ENCODE peak calls at places on chromosomes 16 and 17, in four cellular contexts. Q is CD4-positive, alpha-beta T cell; N is iPS DF 19.7; W is stromal cell of bone marrow. S is an unnamed sample.

GRCh38 chr16:87809150-87809902 is 43.5 kb upstream of the KLHDC4 start:
- DNase-seq in N (no peak), W (no peak), Q (no peak), S (no peak)

GRCh38 chr17:75706042-75706728 is 15.1 kb upstream of the ITGB4 start:
- DNase-seq in N (no peak), W (no peak), Q (no peak), S (no peak)

GRCh38 chr16:66315210-66315825 is 51.2 kb upstream of the CDH5 start:
- DNase-seq in N (peak; percentile 54), W (peak; percentile 57), Q (peak; percentile 43), S (peak; percentile 57)

GRCh38 chr17:35214631-35215273 is 20.6 kb upstream of the SLC35G3 start:
- DNase-seq in N (no peak), W (no peak), Q (peak; percentile 28), S (no peak)

GRCh38 chr17:55487727-55488436 is 23.4 kb downstream of the SMIM36 start:
- DNase-seq in W (no peak), N (no peak), Q (no peak), S (no peak)

GRCh38 chr17:8985054-8985701 is 19.7 kb upstream of the PIK3R5 start:
- DNase-seq in Q (no peak), W (no peak), N (no peak), S (no peak)

GRCh38 chr17:9037741-9038140 is 16.4 kb downstream of the NTN1 start:
- DNase-seq in N (no peak), Q (no peak), W (no peak), S (no peak)

GRCh38 chr17:40190197-40191021 is 13.1 kb downstream of the RAPGEFL1 start:
- DNase-seq in N (no peak), W (no peak), Q (peak; percentile 23), S (no peak)

GRCh38 chr16:83015871-83016270 is 389.1 kb downstream of the CDH13 start:
- DNase-seq in W (no peak), Q (no peak), N (no peak), S (no peak)

GRCh38 chr16:57536306-57537193 is at the start of gene CCDC102A:
- DNase-seq in Q (no peak), W (no peak), N (no peak), S (no peak)

GRCh38 chr16:11697319-11697718 is 29.1 kb downstream of the SNN start:
- DNase-seq in W (no peak), N (no peak), Q (no peak), S (no peak)

GRCh38 chr17:46822388-46822921 is 4.0 kb upstream of the WNT3 start:
- DNase-seq in W (no peak), Q (peak; percentile 19), N (no peak), S (no peak)

GRCh38 chr16:17299790-17300189 is 171.0 kb downstream of the XYLT1 start:
- DNase-seq in Q (no peak), N (no peak), W (no peak), S (no peak)

GRCh38 chr17:82866521-82867214 is 26.8 kb upstream of the ZNF750 start:
- DNase-seq in W (peak; percentile 64), N (no peak), Q (no peak), S (no peak)

GRCh38 chr17:14427914-14428639 is 127.2 kb downstream of the HS3ST3B1 start:
- DNase-seq in Q (peak; percentile 49), N (no peak), W (no peak), S (no peak)

GRCh38 chr16:49890876-49891275 is 35.0 kb upstream of the ZNF423 start:
- DNase-seq in N (peak; percentile 57), W (no peak), Q (no peak), S (no peak)

GRCh38 chr16:89015271-89015859 is 38.4 kb upstream of the CBFA2T3 start:
- DNase-seq in N (no peak), W (no peak), Q (no peak), S (no peak)

GRCh38 chr16:84673203-84673535 is 24.9 kb downstream of the KLHL36 start:
- DNase-seq in W (no peak), N (no peak), Q (no peak), S (peak; percentile 36)

GRCh38 chr16:35639233-35640205 is 2180.1 kb downstream of the TP53TG3F start:
- DNase-seq in N (no peak), W (no peak), Q (no peak), S (no peak)

GRCh38 chr17:82215095-82215971 is 2.7 kb upstream of the CCDC57 start:
- DNase-seq in N (no peak), W (no peak), Q (no peak), S (no peak)

GRCh38 chr17:75262112-75262606 is 480 bp downstream of the MRPS7 start:
- DNase-seq in W (no peak), Q (no peak), N (no peak), S (no peak)

GRCh38 chr17:49523706-49524472 is 28.8 kb downstream of the NGFR start:
- DNase-seq in N (no peak), W (no peak), Q (no peak), S (peak; percentile 85)

GRCh38 chr17:81090361-81091133 is 55.6 kb downstream of the BAIAP2 start:
- DNase-seq in Q (peak; percentile 9), N (peak; percentile 15), W (no peak), S (no peak)

GRCh38 chr16:10370096-10370726 is 15.7 kb upstream of the ATF7IP2 start:
- DNase-seq in N (no peak), Q (no peak), W (no peak), S (no peak)

GRCh38 chr16:76639685-76640289 is 362.6 kb downstream of the CNTNAP4 start:
- DNase-seq in W (peak; percentile 28), N (no peak), Q (no peak), S (no peak)

GRCh38 chr17:83161298-83162034 is 82.1 kb downstream of the METRNL start:
- DNase-seq in W (no peak), Q (no peak), N (no peak), S (no peak)

GRCh38 chr17:76381633-76382304 is 2.6 kb upstream of the SPHK1 start:
- DNase-seq in N (no peak), Q (no peak), W (no peak), S (no peak)

GRCh38 chr17:8103549-8103948 is 14.8 kb downstream of the ALOXE3 start:
- DNase-seq in Q (no peak), W (no peak), N (no peak), S (no peak)

GRCh38 chr17:38727661-38728220 is 2.4 kb upstream of the CISD3 start:
- DNase-seq in N (no peak), Q (peak; percentile 36), W (no peak), S (no peak)

GRCh38 chr17:7184091-7184488 is 4.9 kb upstream of the ASGR1 start:
- DNase-seq in W (no peak), N (no peak), Q (no peak), S (no peak)

GRCh38 chr17:67124469-67125148 is 80.3 kb downstream of the CACNG1 start:
- DNase-seq in N (no peak), W (no peak), Q (no peak), S (no peak)

GRCh38 chr17:59756236-59756818 is 48.9 kb downstream of the VMP1 start:
- DNase-seq in N (no peak), W (peak; percentile 49), Q (no peak), S (peak; percentile 14)

GRCh38 chr17:2347805-2348685 is 10.7 kb downstream of the SGSM2 start:
- DNase-seq in Q (no peak), N (peak; percentile 100), W (peak; percentile 77), S (peak; percentile 95)

GRCh38 chr17:40326014-40326831 is 17.2 kb downstream of the RARA start:
- DNase-seq in N (no peak), Q (peak; percentile 69), W (no peak), S (peak; percentile 29)

GRCh38 chr17:77308768-77309726 is 168.3 kb downstream of the SEC14L1 start:
- DNase-seq in Q (no peak), N (no peak), W (peak; percentile 83), S (no peak)